ENCODE peak calls at places on chromosomes 2 and 18, in seven cellular contexts. I is prostate gland, F is left ventricle myocardium inferior, Q is pancreas, X is neuronal stem cell, Z is SJSA1, D is mesendoderm. E is an unnamed sample.

GRCh38 chr2:65551528-65551927 is 119.1 kb upstream of the SPRED2 start:
- DNase-seq in I (no peak), F (no peak), Q (no peak), X (no peak), Z (no peak), D (no peak), E (no peak)

GRCh38 chr2:47218066-47218581 is 63.0 kb upstream of the STPG4 start:
- DNase-seq in I (peak; percentile 94), F (no peak), Q (no peak), X (no peak), Z (no peak), D (no peak), E (no peak)

GRCh38 chr2:118477111-118477517 is 370.3 kb downstream of the EN1 start:
- DNase-seq in I (no peak), F (no peak), Q (no peak), X (peak; percentile 83), Z (no peak), D (peak; percentile 61), E (no peak)

GRCh38 chr2:160666019-160666676 is 172.5 kb upstream of the RBMS1 start:
- DNase-seq in I (no peak), F (no peak), Q (no peak), X (no peak), Z (peak; percentile 57), D (no peak), E (no peak)

GRCh38 chr2:29844713-29845320 is 76.6 kb downstream of the ALK start:
- DNase-seq in I (no peak), F (no peak), Q (no peak), X (no peak), Z (no peak), D (no peak), E (no peak)

GRCh38 chr2:40737180-40737579 is 285.3 kb upstream of the SLC8A1 start:
- DNase-seq in I (no peak), F (no peak), Q (no peak), X (no peak), Z (no peak), D (no peak), E (no peak)

GRCh38 chr2:241115361-241115760 is 13.3 kb upstream of the MTERF4 start:
- DNase-seq in I (no peak), F (no peak), Q (no peak), X (no peak), Z (no peak), D (no peak), E (no peak)

GRCh38 chr2:38765149-38765548 is 12.9 kb upstream of the GEMIN6 start:
- DNase-seq in I (no peak), F (no peak), Q (no peak), X (no peak), Z (no peak), D (no peak), E (no peak)

GRCh38 chr2:217944923-217945322 is 57.9 kb downstream of the TNS1 start:
- DNase-seq in I (no peak), F (no peak), Q (no peak), X (no peak), Z (no peak), D (no peak), E (no peak)

GRCh38 chr2:36409971-36410370 is 54.4 kb downstream of the CRIM1 start:
- DNase-seq in I (no peak), F (no peak), Q (no peak), X (no peak), Z (no peak), D (no peak), E (no peak)

GRCh38 chr2:119748135-119748534 is 11.6 kb upstream of the PTPN4 start:
- DNase-seq in I (no peak), F (no peak), Q (no peak), X (no peak), Z (no peak), D (no peak), E (no peak)

GRCh38 chr2:150610670-150611279 is 123.3 kb upstream of the RND3 start:
- DNase-seq in I (no peak), F (no peak), Q (no peak), X (peak; percentile 21), Z (no peak), D (peak; percentile 70), E (no peak)

GRCh38 chr18:69757733-69758132 is 189.9 kb downstream of the CD226 start:
- DNase-seq in I (no peak), F (no peak), Q (no peak), X (no peak), Z (no peak), D (peak; percentile 67), E (no peak)

GRCh38 chr2:126467367-126468054 is 188.4 kb upstream of the GYPC start:
- DNase-seq in I (no peak), F (no peak), Q (no peak), X (no peak), Z (no peak), D (no peak), E (no peak)

GRCh38 chr2:64866797-64867196 is 122.4 kb upstream of the SLC1A4 start:
- DNase-seq in I (peak; percentile 18), F (no peak), Q (no peak), X (no peak), Z (peak; percentile 91), D (no peak), E (peak; percentile 80)

GRCh38 chr2:191015831-191016230 is 1.9 kb upstream of the STAT1 start:
- DNase-seq in I (no peak), F (no peak), Q (no peak), X (no peak), Z (no peak), D (no peak), E (no peak)

GRCh38 chr2:121949271-121949670 is 193.8 kb downstream of the TSN start:
- DNase-seq in I (no peak), F (no peak), Q (no peak), X (no peak), Z (no peak), D (no peak), E (no peak)
- H3K27me3 ChIP-seq in I (peaks cover 2% of the 10 kb centered on the region), F (peaks cover 5% of the 10 kb centered on the region), Q (no peaks in the 10 kb centered on the region), X (no peaks in the 10 kb centered on the region), Z (peaks cover 10% of the 10 kb centered on the region), D (no peaks in the 10 kb centered on the region), E (no peaks in the 10 kb centered on the region)

GRCh38 chr18:22399949-22400348 is 17.8 kb downstream of the CTAGE1 start:
- DNase-seq in I (no peak), F (no peak), Q (no peak), X (no peak), Z (no peak), D (peak; percentile 71), E (no peak)
- H3K27me3 ChIP-seq in I (no peaks in the 10 kb centered on the region), F (no peaks in the 10 kb centered on the region), Q (no peaks in the 10 kb centered on the region), X (no peaks in the 10 kb centered on the region), Z (no peaks in the 10 kb centered on the region), D (no peaks in the 10 kb centered on the region), E (no peaks in the 10 kb centered on the region)

DNA sequence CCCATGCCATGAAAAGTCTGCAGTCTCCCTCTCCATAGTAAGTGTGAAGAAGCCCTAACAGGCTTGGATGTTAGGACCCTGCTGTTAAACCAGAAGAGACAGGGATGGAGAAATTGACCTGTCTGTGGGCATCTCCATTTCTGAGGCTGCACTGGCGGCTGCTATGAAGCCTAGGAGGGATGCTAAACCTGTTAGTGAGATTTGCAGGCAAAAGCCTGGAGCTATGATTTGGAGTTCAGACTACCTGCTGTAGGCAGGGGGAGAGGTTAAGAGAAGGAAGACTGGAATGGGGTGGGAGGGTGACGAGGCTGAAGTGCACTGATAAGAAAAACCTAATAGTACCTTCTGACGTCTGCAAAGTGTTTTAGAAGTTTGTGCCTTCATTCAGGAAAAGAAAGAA is 98.7 kb upstream of the PKDCC start:
- DNase-seq in I (no peak), F (no peak), Q (no peak), X (no peak), Z (no peak), D (peak; percentile 31), E (no peak)
- H3K27me3 ChIP-seq in I (no peaks in the 10 kb centered on the region), F (no peaks in the 10 kb centered on the region), Q (no peaks in the 10 kb centered on the region), X (no peaks in the 10 kb centered on the region), Z (no peaks in the 10 kb centered on the region), D (peaks cover 3% of the 10 kb centered on the region), E (no peaks in the 10 kb centered on the region)

GRCh38 chr2:121047383-121047782 is 237.6 kb downstream of the TFCP2L1 start:
- DNase-seq in I (no peak), F (no peak), Q (no peak), X (no peak), Z (no peak), D (no peak), E (no peak)
- H3K27me3 ChIP-seq in I (no peaks in the 10 kb centered on the region), F (peaks cover 23% of the 10 kb centered on the region), Q (no peaks in the 10 kb centered on the region), X (no peaks in the 10 kb centered on the region), Z (no peaks in the 10 kb centered on the region), D (no peaks in the 10 kb centered on the region), E (no peaks in the 10 kb centered on the region)

GRCh38 chr18:10454800-10455550 is 540 bp downstream of the APCDD1 start:
- DNase-seq in I (peak; percentile 30), F (no peak), Q (peak; percentile 22), X (peak; percentile 17), Z (no peak), D (peak; percentile 67), E (no peak)
- H3K27me3 ChIP-seq in I (no peaks in the 10 kb centered on the region), F (peaks cover 10% of the 10 kb centered on the region), Q (no peaks in the 10 kb centered on the region), X (peaks cover 5% of the 10 kb centered on the region), Z (peaks cover 70% of the 10 kb centered on the region), D (no peaks in the 10 kb centered on the region), E (no peaks in the 10 kb centered on the region)

GRCh38 chr2:232502901-232503791 is 15.5 kb upstream of the ECEL1 start:
- DNase-seq in I (no peak), F (no peak), Q (peak; percentile 39), X (peak; percentile 64), Z (no peak), D (peak; percentile 46), E (no peak)

GRCh38 chr2:232503792-232504323 is 16.2 kb upstream of the ECEL1 start:
- DNase-seq in I (no peak), F (no peak), Q (no peak), X (no peak), Z (no peak), D (no peak), E (no peak)

GRCh38 chr2:232501331-232501771 is 13.7 kb upstream of the ECEL1 start:
- DNase-seq in I (no peak), F (no peak), Q (peak; percentile 53), X (no peak), Z (no peak), D (no peak), E (no peak)

GRCh38 chr2:232501794-232502499 is 14.3 kb upstream of the ECEL1 start:
- DNase-seq in I (no peak), F (no peak), Q (no peak), X (no peak), Z (no peak), D (no peak), E (no peak)

DNA sequence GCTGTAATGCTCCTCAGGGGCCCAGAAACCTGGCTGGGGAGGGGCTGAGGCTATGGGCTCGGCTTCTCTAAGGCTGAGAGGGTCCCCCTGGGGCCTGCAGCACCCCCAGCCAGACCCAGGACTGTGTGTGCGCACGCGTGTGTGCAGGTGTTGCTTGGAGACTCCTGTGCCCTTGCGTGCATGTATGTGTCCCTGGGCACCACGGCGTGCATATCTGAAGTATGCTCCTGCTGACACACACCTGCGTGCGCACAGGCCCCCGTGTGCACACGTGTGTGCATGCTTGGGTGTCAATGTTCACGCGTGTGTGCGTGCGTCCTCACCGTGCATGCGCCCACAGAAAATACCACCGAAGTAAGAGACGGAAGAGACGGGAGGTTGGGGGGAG is 14.9 kb upstream of the ECEL1 start:
- DNase-seq in I (no peak), F (no peak), Q (no peak), X (no peak), Z (no peak), D (no peak), E (no peak)
- H3K27me3 ChIP-seq in I (no peaks in the 10 kb centered on the region), F (peaks cover 56% of the 10 kb centered on the region), Q (no peaks in the 10 kb centered on the region), X (peaks cover 11% of the 10 kb centered on the region), Z (peaks cover 51% of the 10 kb centered on the region), D (peaks cover 10% of the 10 kb centered on the region), E (no peaks in the 10 kb centered on the region)

E was measured in tibial nerve.